ENCODE peak calls at places on chromosomes 1 and 21, in ten cellular contexts. One of them, this sample, is unnamed.

GRCh38 chr1:72439036-72439435 is 156.7 kb upstream of the NEGR1 start:
- DNase-seq in uterus: no peak
- DNase-seq in tibial nerve: no peak
- DNase-seq in H1: no peak
- DNase-seq in IMR-90: peak; percentile 56
- DNase-seq in stomach: no peak
- DNase-seq in erythroblast: no peak
- DNase-seq in right lobe of liver: no peak
- DNase-seq in gastrocnemius medialis: no peak
- DNase-seq in prostate gland: no peak
- DNase-seq in this sample: no peak

GRCh38 chr1:43586136-43586726 is 55.5 kb downstream of the PTPRF start:
- DNase-seq in uterus: no peak
- DNase-seq in tibial nerve: no peak
- DNase-seq in H1: no peak
- DNase-seq in IMR-90: no peak
- DNase-seq in stomach: no peak
- DNase-seq in erythroblast: no peak
- DNase-seq in right lobe of liver: no peak
- DNase-seq in gastrocnemius medialis: no peak
- DNase-seq in prostate gland: peak; percentile 52
- DNase-seq in this sample: no peak

GRCh38 chr1:242043165-242043564 is 44.3 kb upstream of the MAP1LC3C start:
- DNase-seq in uterus: no peak
- DNase-seq in tibial nerve: no peak
- DNase-seq in H1: no peak
- DNase-seq in IMR-90: no peak
- DNase-seq in stomach: no peak
- DNase-seq in erythroblast: no peak
- DNase-seq in right lobe of liver: no peak
- DNase-seq in gastrocnemius medialis: no peak
- DNase-seq in prostate gland: no peak
- DNase-seq in this sample: peak; percentile 34

GRCh38 chr1:175742790-175743459 is 470 bp downstream of the TNR start:
- DNase-seq in uterus: no peak
- DNase-seq in tibial nerve: no peak
- DNase-seq in H1: no peak
- DNase-seq in IMR-90: peak; percentile 16
- DNase-seq in stomach: no peak
- DNase-seq in erythroblast: peak; percentile 56
- DNase-seq in right lobe of liver: no peak
- DNase-seq in gastrocnemius medialis: no peak
- DNase-seq in prostate gland: no peak
- DNase-seq in this sample: no peak

GRCh38 chr1:219144659-219145313 is 28.9 kb upstream of the LYPLAL1 start:
- DNase-seq in uterus: no peak
- DNase-seq in tibial nerve: no peak
- DNase-seq in H1: no peak
- DNase-seq in IMR-90: no peak
- DNase-seq in stomach: no peak
- DNase-seq in erythroblast: no peak
- DNase-seq in right lobe of liver: no peak
- DNase-seq in gastrocnemius medialis: no peak
- DNase-seq in prostate gland: no peak
- DNase-seq in this sample: no peak

GRCh38 chr1:11238311-11238710 is 24.0 kb downstream of the MTOR start:
- DNase-seq in uterus: no peak
- DNase-seq in tibial nerve: no peak
- DNase-seq in H1: no peak
- DNase-seq in IMR-90: no peak
- DNase-seq in stomach: no peak
- DNase-seq in erythroblast: no peak
- DNase-seq in right lobe of liver: no peak
- DNase-seq in gastrocnemius medialis: no peak
- DNase-seq in prostate gland: no peak
- DNase-seq in this sample: no peak

GRCh38 chr1:59487335-59488031 is 190.6 kb downstream of the FGGY start:
- DNase-seq in uterus: no peak
- DNase-seq in tibial nerve: no peak
- DNase-seq in H1: no peak
- DNase-seq in IMR-90: peak; percentile 34
- DNase-seq in stomach: no peak
- DNase-seq in erythroblast: no peak
- DNase-seq in right lobe of liver: no peak
- DNase-seq in gastrocnemius medialis: no peak
- DNase-seq in prostate gland: no peak
- DNase-seq in this sample: no peak

GRCh38 chr1:53145051-53145600 is 2.7 kb upstream of the SLC1A7 start:
- DNase-seq in uterus: no peak
- DNase-seq in tibial nerve: no peak
- DNase-seq in H1: no peak
- DNase-seq in IMR-90: no peak
- DNase-seq in stomach: no peak
- DNase-seq in erythroblast: no peak
- DNase-seq in right lobe of liver: no peak
- DNase-seq in gastrocnemius medialis: no peak
- DNase-seq in prostate gland: no peak
- DNase-seq in this sample: no peak

GRCh38 chr21:36134820-36135390 is at the start of gene CBR3:
- DNase-seq in uterus: peak; percentile 76
- DNase-seq in tibial nerve: peak; percentile 66
- DNase-seq in H1: no peak
- DNase-seq in IMR-90: peak; percentile 41
- DNase-seq in stomach: peak; percentile 48
- DNase-seq in erythroblast: no peak
- DNase-seq in right lobe of liver: peak; percentile 54
- DNase-seq in gastrocnemius medialis: no peak
- DNase-seq in prostate gland: peak; percentile 60
- DNase-seq in this sample: no peak

GRCh38 chr21:36141513-36141925 is 6.6 kb downstream of the CBR3 start:
- DNase-seq in uterus: peak; percentile 88
- DNase-seq in tibial nerve: peak; percentile 41
- DNase-seq in H1: peak; percentile 70
- DNase-seq in IMR-90: peak; percentile 89
- DNase-seq in stomach: peak; percentile 94
- DNase-seq in erythroblast: peak; percentile 84
- DNase-seq in right lobe of liver: peak; percentile 86
- DNase-seq in gastrocnemius medialis: peak; percentile 77
- DNase-seq in prostate gland: peak; percentile 99
- DNase-seq in this sample: no peak

GRCh38 chr21:36132691-36133090 is 2.2 kb upstream of the CBR3 start:
- DNase-seq in uterus: peak; percentile 14
- DNase-seq in tibial nerve: no peak
- DNase-seq in H1: no peak
- DNase-seq in IMR-90: no peak
- DNase-seq in stomach: no peak
- DNase-seq in erythroblast: no peak
- DNase-seq in right lobe of liver: no peak
- DNase-seq in gastrocnemius medialis: no peak
- DNase-seq in prostate gland: no peak
- DNase-seq in this sample: no peak

DNA sequence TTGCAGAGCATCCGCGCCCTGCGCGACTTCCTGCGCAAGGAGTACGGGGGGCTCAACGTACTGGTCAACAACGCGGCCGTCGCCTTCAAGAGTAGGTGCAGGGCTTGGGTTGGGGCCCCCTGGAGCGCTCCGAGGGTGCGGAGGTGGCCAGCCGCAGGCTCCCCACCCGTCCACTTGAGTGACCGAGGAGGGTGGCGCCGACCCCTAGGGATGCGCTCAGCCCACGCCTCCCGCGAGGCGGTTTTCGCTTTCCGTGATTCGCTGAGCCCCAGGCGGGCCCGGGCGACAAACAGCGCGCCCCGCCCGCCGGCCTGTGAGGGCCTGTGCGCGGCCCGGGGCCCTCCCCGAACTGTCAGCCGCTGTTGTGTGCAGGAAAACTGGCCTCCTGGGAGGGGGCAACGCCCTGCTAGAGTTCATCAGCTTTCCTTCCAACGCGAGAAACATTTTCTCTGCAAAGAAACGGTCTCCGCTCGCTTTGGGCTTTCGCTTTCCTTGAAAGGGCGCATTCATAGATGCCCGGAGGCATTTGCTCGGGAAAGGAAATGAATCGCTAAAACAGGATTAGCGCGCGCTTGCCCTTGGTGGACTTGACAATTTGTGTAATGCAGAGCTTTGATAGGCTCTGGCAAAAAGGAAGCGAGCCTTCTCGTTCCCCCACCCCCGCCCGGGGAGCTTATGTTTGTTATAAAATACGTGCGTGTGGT is 664 bp downstream of the CBR3 start:
- DNase-seq in uterus: peak; percentile 69
- DNase-seq in tibial nerve: peak; percentile 75
- DNase-seq in H1: no peak
- DNase-seq in IMR-90: peak; percentile 83
- DNase-seq in stomach: peak; percentile 55
- DNase-seq in erythroblast: peak; percentile 32
- DNase-seq in right lobe of liver: no peak
- DNase-seq in gastrocnemius medialis: no peak
- DNase-seq in prostate gland: peak; percentile 63
- DNase-seq in this sample: no peak
- TF ChIP-seq POLR2A in uterus: no peak
- TF ChIP-seq POLR2A in tibial nerve: peak; percentile 63
- TF ChIP-seq POLR2A in H1: no peak
- TF ChIP-seq POLR2A in IMR-90: no peak
- TF ChIP-seq POLR2A in stomach: no peak
- TF ChIP-seq POLR2A in erythroblast: no peak
- TF ChIP-seq POLR2A in right lobe of liver: no peak
- TF ChIP-seq POLR2A in gastrocnemius medialis: peak; percentile 40
- TF ChIP-seq POLR2A in prostate gland: no peak
- TF ChIP-seq POLR2A in this sample: no peak

GRCh38 chr21:26169061-26169610 is 1.4 kb downstream of the APP start:
- DNase-seq in uterus: peak; percentile 40
- DNase-seq in tibial nerve: no peak
- DNase-seq in H1: no peak
- DNase-seq in IMR-90: peak; percentile 71
- DNase-seq in stomach: peak; percentile 51
- DNase-seq in erythroblast: peak; percentile 50
- DNase-seq in right lobe of liver: peak; percentile 50
- DNase-seq in gastrocnemius medialis: no peak
- DNase-seq in prostate gland: peak; percentile 53
- DNase-seq in this sample: no peak

GRCh38 chr21:26171310-26172100 is 935 bp upstream of the APP start:
- DNase-seq in uterus: no peak
- DNase-seq in tibial nerve: no peak
- DNase-seq in H1: no peak
- DNase-seq in IMR-90: no peak
- DNase-seq in stomach: no peak
- DNase-seq in erythroblast: no peak
- DNase-seq in right lobe of liver: no peak
- DNase-seq in gastrocnemius medialis: no peak
- DNase-seq in prostate gland: no peak
- DNase-seq in this sample: no peak

GRCh38 chr21:26170471-26171309 is at the start of gene APP:
- DNase-seq in uterus: peak; percentile 83
- DNase-seq in tibial nerve: peak; percentile 79
- DNase-seq in H1: no peak
- DNase-seq in IMR-90: peak; percentile 70
- DNase-seq in stomach: peak; percentile 91
- DNase-seq in erythroblast: peak; percentile 82
- DNase-seq in right lobe of liver: peak; percentile 89
- DNase-seq in gastrocnemius medialis: peak; percentile 49
- DNase-seq in prostate gland: peak; percentile 81
- DNase-seq in this sample: no peak

GRCh38 chr21:26167593-26167992 is 3.0 kb downstream of the APP start:
- DNase-seq in uterus: no peak
- DNase-seq in tibial nerve: no peak
- DNase-seq in H1: no peak
- DNase-seq in IMR-90: no peak
- DNase-seq in stomach: no peak
- DNase-seq in erythroblast: no peak
- DNase-seq in right lobe of liver: no peak
- DNase-seq in gastrocnemius medialis: no peak
- DNase-seq in prostate gland: no peak
- DNase-seq in this sample: no peak

DNA sequence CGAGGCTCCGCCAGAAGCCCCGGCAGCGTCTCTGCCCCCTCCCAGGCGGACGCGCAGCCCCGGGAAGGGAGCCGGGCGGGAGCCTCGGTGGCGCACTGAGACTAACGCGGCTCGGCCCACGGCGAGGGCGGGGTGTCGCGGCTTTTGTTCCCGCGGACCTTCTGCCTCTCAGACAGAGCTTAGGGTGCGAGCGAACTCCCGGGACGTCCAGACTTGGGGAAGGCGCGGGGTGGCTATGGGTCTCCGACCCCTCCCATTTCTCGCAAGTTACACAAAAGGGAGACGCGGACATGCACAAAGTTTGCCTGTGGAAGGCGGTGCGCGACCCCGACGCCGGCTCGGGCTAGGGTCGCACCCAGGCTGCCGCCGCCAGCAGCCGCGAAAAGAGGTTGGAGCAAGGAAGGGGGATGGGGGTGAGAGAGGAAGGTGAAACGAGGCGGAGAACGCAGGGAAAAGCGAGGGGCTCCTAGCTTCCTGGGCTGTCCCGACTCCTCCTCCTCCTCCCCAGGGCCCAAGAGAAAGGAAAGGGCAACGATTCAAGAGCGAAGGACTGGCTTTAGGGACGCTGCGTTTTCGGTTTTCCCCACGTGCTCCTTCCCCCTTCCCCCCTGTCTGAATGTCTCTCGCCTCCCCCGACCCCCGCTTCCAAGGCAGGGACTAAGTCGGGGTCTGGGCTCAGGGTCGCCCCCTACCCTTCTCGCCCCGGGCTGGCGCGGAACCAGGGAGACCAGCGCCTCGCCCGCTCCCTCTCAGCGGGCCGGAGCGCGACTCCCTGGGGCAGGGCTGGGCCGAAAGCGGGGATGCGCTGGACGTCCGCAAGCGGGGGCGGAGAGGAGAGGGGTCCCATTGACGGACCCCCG is 729 bp downstream of the APP start:
- DNase-seq in uterus: peak; percentile 42
- DNase-seq in tibial nerve: peak; percentile 15
- DNase-seq in H1: no peak
- DNase-seq in IMR-90: peak; percentile 65
- DNase-seq in stomach: peak; percentile 62
- DNase-seq in erythroblast: peak; percentile 42
- DNase-seq in right lobe of liver: peak; percentile 70
- DNase-seq in gastrocnemius medialis: no peak
- DNase-seq in prostate gland: peak; percentile 60
- DNase-seq in this sample: no peak
- TF ChIP-seq POLR2A in uterus: no peak
- TF ChIP-seq POLR2A in tibial nerve: no peak
- TF ChIP-seq POLR2A in H1: peak; percentile 64
- TF ChIP-seq POLR2A in IMR-90: no peak
- TF ChIP-seq POLR2A in stomach: no peak
- TF ChIP-seq POLR2A in erythroblast: no peak
- TF ChIP-seq POLR2A in right lobe of liver: peak; percentile 55
- TF ChIP-seq POLR2A in gastrocnemius medialis: peak; percentile 13
- TF ChIP-seq POLR2A in prostate gland: peak; percentile 21
- TF ChIP-seq POLR2A in this sample: peak; percentile 2

GRCh38 chr1:87046951-87047350 is 132.5 kb downstream of the HS2ST1 start:
- DNase-seq in uterus: no peak
- DNase-seq in tibial nerve: no peak
- DNase-seq in H1: no peak
- DNase-seq in IMR-90: no peak
- DNase-seq in stomach: no peak
- DNase-seq in erythroblast: no peak
- DNase-seq in right lobe of liver: no peak
- DNase-seq in gastrocnemius medialis: no peak
- DNase-seq in prostate gland: no peak
- DNase-seq in this sample: no peak
- TF ChIP-seq POLR2A in uterus: no peak
- TF ChIP-seq POLR2A in tibial nerve: no peak
- TF ChIP-seq POLR2A in H1: no peak
- TF ChIP-seq POLR2A in IMR-90: no peak
- TF ChIP-seq POLR2A in stomach: no peak
- TF ChIP-seq POLR2A in erythroblast: no peak
- TF ChIP-seq POLR2A in right lobe of liver: no peak
- TF ChIP-seq POLR2A in gastrocnemius medialis: no peak
- TF ChIP-seq POLR2A in prostate gland: no peak
- TF ChIP-seq POLR2A in this sample: no peak

GRCh38 chr1:26861286-26861701 is 1.7 kb upstream of the SFN start:
- DNase-seq in uterus: no peak
- DNase-seq in tibial nerve: no peak
- DNase-seq in H1: no peak
- DNase-seq in IMR-90: peak; percentile 46
- DNase-seq in stomach: no peak
- DNase-seq in erythroblast: no peak
- DNase-seq in right lobe of liver: no peak
- DNase-seq in gastrocnemius medialis: no peak
- DNase-seq in prostate gland: no peak
- DNase-seq in this sample: no peak

GRCh38 chr1:26863677-26864060 is 720 bp downstream of the SFN start:
- DNase-seq in uterus: no peak
- DNase-seq in tibial nerve: no peak
- DNase-seq in H1: no peak
- DNase-seq in IMR-90: no peak
- DNase-seq in stomach: no peak
- DNase-seq in erythroblast: no peak
- DNase-seq in right lobe of liver: no peak
- DNase-seq in gastrocnemius medialis: no peak
- DNase-seq in prostate gland: no peak
- DNase-seq in this sample: no peak

GRCh38 chr1:26861889-26862371 is 1.0 kb upstream of the SFN start:
- DNase-seq in uterus: no peak
- DNase-seq in tibial nerve: no peak
- DNase-seq in H1: no peak
- DNase-seq in IMR-90: no peak
- DNase-seq in stomach: no peak
- DNase-seq in erythroblast: no peak
- DNase-seq in right lobe of liver: no peak
- DNase-seq in gastrocnemius medialis: no peak
- DNase-seq in prostate gland: no peak
- DNase-seq in this sample: no peak

GRCh38 chr1:26864610-26865480 is 1.9 kb downstream of the SFN start:
- DNase-seq in uterus: peak; percentile 98
- DNase-seq in tibial nerve: peak; percentile 95
- DNase-seq in H1: peak; percentile 95
- DNase-seq in IMR-90: peak; percentile 97
- DNase-seq in stomach: peak; percentile 97
- DNase-seq in erythroblast: peak; percentile 97
- DNase-seq in right lobe of liver: peak; percentile 98
- DNase-seq in gastrocnemius medialis: peak; percentile 93
- DNase-seq in prostate gland: peak; percentile 97
- DNase-seq in this sample: no peak

GRCh38 chr1:26862781-26863676 is at the start of gene SFN:
- DNase-seq in uterus: no peak
- DNase-seq in tibial nerve: no peak
- DNase-seq in H1: peak; percentile 84
- DNase-seq in IMR-90: no peak
- DNase-seq in stomach: peak; percentile 88
- DNase-seq in erythroblast: no peak
- DNase-seq in right lobe of liver: no peak
- DNase-seq in gastrocnemius medialis: no peak
- DNase-seq in prostate gland: peak; percentile 94
- DNase-seq in this sample: no peak
- TF ChIP-seq POLR2A in uterus: no peak
- TF ChIP-seq POLR2A in tibial nerve: no peak
- TF ChIP-seq POLR2A in H1: no peak
- TF ChIP-seq POLR2A in IMR-90: no peak
- TF ChIP-seq POLR2A in stomach: no peak
- TF ChIP-seq POLR2A in erythroblast: no peak
- TF ChIP-seq POLR2A in right lobe of liver: no peak
- TF ChIP-seq POLR2A in gastrocnemius medialis: no peak
- TF ChIP-seq POLR2A in prostate gland: peak; percentile 99
- TF ChIP-seq POLR2A in this sample: no peak